ENCODE peak calls at places on chromosomes 2 and 18, in seven cellular contexts. One of them, this sample, is unnamed.

GRCh38 chr2:169361706-169362345 is 508 bp downstream of the LRP2 start:
- DNase-seq in naive B cell: no peak
- DNase-seq in posterior cingulate gyrus: no peak
- DNase-seq in SJSA1: no peak
- DNase-seq in NCI-H460: no peak
- DNase-seq in NCI-H1092 treated with DMSO at 0.1 percent for 48 hours: no peak
- DNase-seq in caudate nucleus: no peak
- DNase-seq in this sample: no peak

GRCh38 chr2:7169631-7170030 is 252.4 kb downstream of the RNF144A start:
- DNase-seq in SJSA1: no peak
- DNase-seq in posterior cingulate gyrus: no peak
- DNase-seq in caudate nucleus: no peak
- DNase-seq in naive B cell: no peak
- DNase-seq in NCI-H1092 treated with DMSO at 0.1 percent for 48 hours: no peak
- DNase-seq in NCI-H460: no peak
- DNase-seq in this sample: no peak

GRCh38 chr2:130190237-130190636 is 8.0 kb downstream of the TUBA3E start:
- DNase-seq in NCI-H460: no peak
- DNase-seq in caudate nucleus: no peak
- DNase-seq in SJSA1: no peak
- DNase-seq in naive B cell: no peak
- DNase-seq in NCI-H1092 treated with DMSO at 0.1 percent for 48 hours: no peak
- DNase-seq in posterior cingulate gyrus: no peak
- DNase-seq in this sample: no peak

GRCh38 chr2:189014426-189015138 is 40.4 kb downstream of the COL3A1 start:
- DNase-seq in caudate nucleus: no peak
- DNase-seq in posterior cingulate gyrus: no peak
- DNase-seq in NCI-H1092 treated with DMSO at 0.1 percent for 48 hours: no peak
- DNase-seq in SJSA1: no peak
- DNase-seq in naive B cell: no peak
- DNase-seq in NCI-H460: no peak
- DNase-seq in this sample: no peak

GRCh38 chr2:33373986-33374385 is 102.5 kb upstream of the RASGRP3 start:
- DNase-seq in posterior cingulate gyrus: no peak
- DNase-seq in SJSA1: no peak
- DNase-seq in NCI-H460: no peak
- DNase-seq in naive B cell: no peak
- DNase-seq in NCI-H1092 treated with DMSO at 0.1 percent for 48 hours: no peak
- DNase-seq in caudate nucleus: no peak
- DNase-seq in this sample: no peak

GRCh38 chr2:217691920-217692666 is 310.7 kb downstream of the TNS1 start:
- DNase-seq in caudate nucleus: no peak
- DNase-seq in naive B cell: no peak
- DNase-seq in posterior cingulate gyrus: no peak
- DNase-seq in NCI-H460: no peak
- DNase-seq in SJSA1: no peak
- DNase-seq in NCI-H1092 treated with DMSO at 0.1 percent for 48 hours: no peak
- DNase-seq in this sample: no peak

GRCh38 chr2:230863442-230864121 is 1.2 kb upstream of the ITM2C start:
- DNase-seq in NCI-H1092 treated with DMSO at 0.1 percent for 48 hours: no peak
- DNase-seq in NCI-H460: no peak
- DNase-seq in caudate nucleus: no peak
- DNase-seq in posterior cingulate gyrus: no peak
- DNase-seq in naive B cell: no peak
- DNase-seq in SJSA1: no peak
- DNase-seq in this sample: no peak

GRCh38 chr18:76553715-76554603 is 58.9 kb upstream of the ZNF516 start:
- DNase-seq in caudate nucleus: no peak
- DNase-seq in posterior cingulate gyrus: no peak
- DNase-seq in NCI-H460: no peak
- DNase-seq in NCI-H1092 treated with DMSO at 0.1 percent for 48 hours: no peak
- DNase-seq in naive B cell: no peak
- DNase-seq in SJSA1: no peak
- DNase-seq in this sample: peak

GRCh38 chr18:27750014-27750413 is 426.9 kb downstream of the CDH2 start:
- DNase-seq in caudate nucleus: no peak
- DNase-seq in posterior cingulate gyrus: no peak
- DNase-seq in NCI-H1092 treated with DMSO at 0.1 percent for 48 hours: peak
- DNase-seq in naive B cell: no peak
- DNase-seq in SJSA1: peak
- DNase-seq in NCI-H460: peak
- DNase-seq in this sample: no peak

GRCh38 chr18:75213610-75214009 is 3.0 kb downstream of the TSHZ1 start:
- DNase-seq in SJSA1: no peak
- DNase-seq in caudate nucleus: no peak
- DNase-seq in NCI-H460: no peak
- DNase-seq in NCI-H1092 treated with DMSO at 0.1 percent for 48 hours: peak
- DNase-seq in posterior cingulate gyrus: no peak
- DNase-seq in naive B cell: no peak
- DNase-seq in this sample: no peak

GRCh38 chr18:65942854-65943253 is 192.0 kb downstream of the CDH7 start:
- DNase-seq in SJSA1: no peak
- DNase-seq in NCI-H460: no peak
- DNase-seq in caudate nucleus: no peak
- DNase-seq in posterior cingulate gyrus: no peak
- DNase-seq in naive B cell: no peak
- DNase-seq in NCI-H1092 treated with DMSO at 0.1 percent for 48 hours: no peak
- DNase-seq in this sample: no peak

GRCh38 chr2:127086800-127087737 is 19.9 kb downstream of the BIN1 start:
- DNase-seq in posterior cingulate gyrus: no peak
- DNase-seq in SJSA1: peak
- DNase-seq in NCI-H1092 treated with DMSO at 0.1 percent for 48 hours: no peak
- DNase-seq in NCI-H460: no peak
- DNase-seq in caudate nucleus: no peak
- DNase-seq in naive B cell: peak
- DNase-seq in this sample: peak